ENCODE peak calls at places on chromosomes 16 and 17, in four cellular contexts. Q, Y, A and H are unnamed samples.

GRCh38 chr16:2486645-2487516 is 12.0 kb downstream of the TBC1D24 start:
- DNase-seq in A (peak; percentile 56), Q (no peak), Y (no peak), H (no peak)

GRCh38 chr17:73331060-73331459 is 19.3 kb upstream of the CDC42EP4 start:
- DNase-seq in Y (no peak), A (no peak), Q (no peak), H (no peak)

GRCh38 chr16:84198401-84198800 is 7.4 kb downstream of the ADAD2 start:
- DNase-seq in Q (no peak), Y (no peak), A (no peak), H (no peak)

GRCh38 chr16:27999687-28000086 is 63.8 kb downstream of the GSG1L start:
- DNase-seq in Q (no peak), A (no peak), Y (no peak), H (no peak)

GRCh38 chr17:37847811-37848331 is 76.3 kb upstream of the TBC1D3K start:
- DNase-seq in A (no peak), Q (no peak), Y (no peak), H (no peak)

GRCh38 chr17:41967141-41967920 is 736 bp downstream of the CNP start:
- DNase-seq in A (peak; percentile 29), Y (peak; percentile 58), Q (no peak), H (no peak)

GRCh38 chr16:56603589-56603988 is 4.8 kb upstream of the MT2A start:
- DNase-seq in Y (peak; percentile 80), Q (peak; percentile 65), A (peak; percentile 44), H (no peak)

GRCh38 chr17:37481001-37481665 is 8.6 kb upstream of the DUSP14 start:
- DNase-seq in Q (no peak), A (no peak), Y (no peak), H (no peak)

GRCh38 chr16:63806794-63807506 is 1314.9 kb downstream of the CDH11 start:
- DNase-seq in Q (no peak), A (no peak), Y (no peak), H (no peak)

GRCh38 chr17:74736423-74737298 is at the start of gene RAB37:
- DNase-seq in Q (no peak), Y (peak; percentile 84), A (peak; percentile 60), H (no peak)

GRCh38 chr17:64492481-64493109 is 4.3 kb downstream of the POLG2 start:
- DNase-seq in A (no peak), Q (no peak), Y (peak; percentile 56), H (no peak)

GRCh38 chr17:37055511-37055910 is 106.8 kb downstream of the AATF start:
- DNase-seq in Y (no peak), Q (no peak), A (no peak), H (no peak)

GRCh38 chr16:56724191-56724590 is 5.7 kb upstream of the NUP93 start:
- DNase-seq in Q (no peak), Y (no peak), A (no peak), H (no peak)

GRCh38 chr16:2777231-2777902 is at the start of gene ELOB:
- DNase-seq in Q (peak; percentile 87), Y (peak; percentile 90), A (peak; percentile 90), H (peak; percentile 84)

GRCh38 chr17:65417406-65418221 is 143.8 kb downstream of the AXIN2 start:
- DNase-seq in A (no peak), Y (no peak), Q (no peak), H (no peak)

GRCh38 chr16:75235721-75236193 is 15.7 kb downstream of the BCAR1 start:
- DNase-seq in Y (no peak), Q (peak; percentile 7), A (no peak), H (no peak)

GRCh38 chr16:84271866-84272265 is 22.8 kb upstream of the WFDC1 start:
- DNase-seq in Y (no peak), A (no peak), Q (no peak), H (no peak)

GRCh38 chr17:78484300-78485159 is 92.7 kb downstream of the DNAH17 start:
- DNase-seq in Q (no peak), A (no peak), Y (peak; percentile 81), H (no peak)

GRCh38 chr16:80158766-80159165 is 382.0 kb upstream of the DYNLRB2 start:
- DNase-seq in A (no peak), Q (no peak), Y (no peak), H (no peak)

GRCh38 chr17:67374329-67375053 is 2.6 kb upstream of the PITPNC1 start:
- DNase-seq in A (peak; percentile 89), Q (peak; percentile 86), Y (peak; percentile 91), H (peak; percentile 88)

GRCh38 chr16:74679983-74680382 is 13.3 kb upstream of the RFWD3 start:
- DNase-seq in A (no peak), Y (no peak), Q (no peak), H (no peak)

GRCh38 chr17:79814966-79815835 is 18.3 kb upstream of the CBX8 start:
- DNase-seq in Y (peak; percentile 60), A (no peak), Q (no peak), H (no peak)
- H3K4me3 ChIP-seq in Y (peak overlapping the region; percentile 46), A (peak overlapping the region; percentile 45), Q (no peak overlapping the region), H (no peak overlapping the region)

GRCh38 chr17:56125830-56126819 is 27.1 kb upstream of the ANKFN1 start:
- DNase-seq in A (no peak), Y (peak; percentile 76), Q (no peak), H (peak; percentile 32)

GRCh38 chr17:56119191-56119590 is 34.1 kb upstream of the ANKFN1 start:
- DNase-seq in Q (no peak), A (no peak), Y (no peak), H (no peak)

DNA sequence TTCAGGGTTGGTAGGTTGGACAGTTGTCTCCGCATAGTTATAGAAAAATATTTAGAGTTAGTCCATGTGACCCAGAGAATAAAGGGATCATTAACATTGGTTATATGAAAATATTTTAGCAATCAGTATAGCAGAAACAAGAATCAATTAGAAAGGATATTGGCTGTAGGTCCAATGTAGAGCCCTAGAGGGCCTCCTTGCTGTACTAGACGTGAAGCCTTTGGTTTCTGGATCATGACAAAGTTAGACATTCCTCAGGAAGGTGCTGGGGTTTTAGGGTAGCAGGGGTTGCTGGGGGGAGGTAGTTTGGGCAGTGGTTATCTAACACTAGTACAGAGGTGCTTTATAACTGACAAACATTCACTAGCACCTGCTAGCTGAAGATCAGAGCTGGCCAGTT is 31.6 kb upstream of the ANKFN1 start:
- DNase-seq in Q (no peak), A (no peak), Y (peak; percentile 51), H (no peak)
- TF ChIP-seq CTCF in Q (no peak), A (no peak), Y (peak; percentile 45), H (no peak)

DNA sequence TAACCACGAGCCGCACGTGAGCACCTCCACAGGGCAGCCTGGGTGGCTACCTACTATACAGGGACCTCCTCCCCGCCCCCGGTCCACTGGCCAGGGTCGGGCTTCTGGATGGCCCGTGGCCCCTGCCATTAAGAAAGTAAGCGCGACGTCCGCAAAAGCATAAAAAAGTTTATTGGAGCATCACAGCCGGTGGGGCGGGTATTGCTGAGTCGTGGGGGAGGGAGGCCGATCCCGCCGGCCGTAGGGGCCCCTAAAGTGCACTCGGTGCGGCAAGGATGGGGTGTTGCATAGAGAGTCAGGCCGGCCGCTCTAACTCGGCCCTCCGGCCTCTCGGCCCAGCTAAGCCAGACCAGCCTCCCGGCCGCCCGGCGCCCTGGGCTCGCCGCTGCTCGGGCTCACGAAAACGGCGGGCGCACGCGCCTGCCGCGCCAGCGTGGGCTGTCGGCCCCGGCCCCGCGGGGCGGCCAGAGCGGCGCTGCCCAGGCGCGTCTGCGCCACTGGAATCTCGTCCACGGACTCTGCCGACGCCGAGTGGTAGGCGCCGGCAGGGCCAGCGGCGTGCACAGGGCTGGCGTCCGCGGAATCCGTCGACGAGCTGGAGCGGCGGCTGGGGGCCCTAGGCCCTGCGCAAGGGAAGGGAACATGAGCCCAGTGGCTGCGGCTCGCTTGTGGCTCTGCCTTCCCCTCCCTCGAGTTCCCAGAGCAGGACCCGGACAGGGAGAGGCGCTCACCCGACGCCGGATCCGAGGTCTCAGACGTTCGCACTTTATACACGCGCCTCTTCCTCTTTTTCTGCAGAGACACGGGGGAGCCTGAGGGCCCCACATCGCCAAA is 1.2 kb upstream of the TPPP3 start:
- DNase-seq in A (no peak), Q (no peak), Y (peak; percentile 69), H (peak; percentile 68)
- H3K4me1 ChIP-seq in A (peaks cover 82% of the 10 kb centered on the region), Q (peaks cover 52% of the 10 kb centered on the region), Y (peaks cover 34% of the 10 kb centered on the region), H (peaks cover 70% of the 10 kb centered on the region)

DNA sequence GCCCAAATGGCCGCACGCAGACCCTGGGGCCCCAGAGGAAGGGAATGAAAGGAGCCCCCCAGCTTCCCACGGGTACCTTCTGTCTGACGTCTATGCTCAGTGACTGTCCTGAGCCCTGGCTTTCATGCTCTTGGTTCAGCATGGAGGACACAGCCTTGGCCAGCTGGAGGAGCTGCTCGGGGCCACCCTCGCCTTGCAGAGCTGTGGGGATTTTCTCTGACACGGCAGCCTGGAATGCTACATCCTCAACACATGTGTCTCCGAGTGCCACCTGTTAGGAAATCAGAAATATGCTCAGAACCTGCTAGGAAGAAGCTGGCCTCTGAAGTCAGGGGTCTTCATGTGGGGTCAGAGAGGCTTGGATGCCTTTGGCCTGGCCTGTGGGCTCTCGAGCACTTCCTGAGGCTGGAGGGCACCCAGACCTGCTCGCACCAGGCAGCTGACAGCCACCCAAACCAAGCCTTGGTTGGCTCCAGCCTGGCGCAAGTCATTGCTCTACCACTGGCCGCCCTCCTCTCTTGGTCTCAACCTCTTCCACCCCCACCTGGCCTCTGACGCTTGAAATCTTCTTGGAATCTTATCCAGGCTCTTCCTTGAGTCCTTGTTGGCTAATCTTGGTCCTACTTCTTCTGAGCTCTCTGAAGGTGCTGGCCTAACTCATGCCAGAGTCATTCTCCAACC is 63.7 kb upstream of the BCO1 start:
- DNase-seq in Q (no peak), Y (no peak), A (no peak), H (no peak)
- H3K4me3 ChIP-seq in Q (no peak overlapping the region), Y (no peak overlapping the region), A (no peak overlapping the region), H (no peak overlapping the region)

DNA sequence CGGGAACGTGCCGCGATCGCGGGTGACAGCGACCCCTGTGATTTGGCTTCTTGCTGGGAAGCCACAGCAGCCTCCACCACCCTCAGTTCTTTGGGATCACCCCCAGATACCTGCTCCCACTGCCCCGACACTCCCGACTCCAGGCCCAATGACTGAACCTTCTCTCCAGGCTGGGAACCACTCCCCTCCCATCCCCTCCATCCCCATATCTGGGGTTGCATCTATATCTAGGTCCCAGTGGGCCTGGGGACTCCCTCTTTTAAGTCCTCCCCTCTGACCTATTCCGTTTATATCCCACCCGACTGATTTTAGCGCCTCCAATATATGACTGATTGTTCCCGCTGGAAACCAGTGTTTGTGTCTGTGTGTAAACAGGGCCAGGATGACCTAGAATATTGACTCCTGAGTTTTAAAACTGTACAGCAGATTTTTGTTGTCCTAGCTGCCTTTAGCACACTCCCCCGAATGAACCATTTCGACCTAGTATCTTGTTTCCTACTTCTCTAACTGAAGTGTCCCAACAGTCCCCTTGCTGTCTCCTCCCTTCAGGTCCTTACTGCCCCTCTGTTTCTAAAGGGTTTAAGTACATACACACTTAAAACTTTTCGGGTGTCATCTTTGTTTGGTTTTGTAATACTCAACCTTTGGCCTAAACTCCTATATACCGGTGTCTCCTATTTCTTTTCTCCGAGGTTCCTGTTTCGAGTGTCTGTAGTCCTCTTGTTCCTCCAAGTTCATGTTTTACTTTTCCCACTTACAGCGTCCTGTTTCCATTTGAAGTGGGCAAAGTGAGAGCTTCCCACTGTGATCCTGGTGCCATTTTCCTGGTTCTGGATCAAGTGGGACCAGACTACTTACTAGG is 831 bp downstream of the PSMD3 start:
- DNase-seq in A (no peak), Y (no peak), Q (no peak), H (no peak)
- TF ChIP-seq CTCF in A (no peak), Y (no peak), Q (no peak), H (no peak)

GRCh38 chr16:88634994-88635670 is 3.2 kb upstream of the IL17C start:
- DNase-seq in Q (no peak), Y (no peak), A (no peak), H (no peak)
- H3K4me1 ChIP-seq in Q (peaks cover 16% of the 10 kb centered on the region), Y (peaks cover 25% of the 10 kb centered on the region), A (peaks cover 26% of the 10 kb centered on the region), H (peaks cover 14% of the 10 kb centered on the region)